ENCODE peak calls at places on chromosomes 3 and 15, in seven cellular contexts. E, C, A, Y, H, L and Q are unnamed samples.

GRCh38 chr15:75731248-75732100 is 18.8 kb upstream of the CSPG4 start:
- DNase-seq in H (peak; percentile 78), Y (no peak), E (no peak), C (no peak), L (peak; percentile 32), A (peak; percentile 59), Q (no peak)

GRCh38 chr15:63109498-63110290 is 12.0 kb upstream of the LACTB start:
- DNase-seq in L (no peak), Y (no peak), C (no peak), H (no peak), A (no peak), E (no peak), Q (no peak)

GRCh38 chr3:127458698-127459097 is 131.8 kb downstream of the TPRA1 start:
- DNase-seq in H (peak; percentile 54), A (peak; percentile 91), Y (no peak), L (peak; percentile 39), C (peak; percentile 91), E (peak; percentile 11), Q (no peak)

GRCh38 chr3:138946554-138947302 is at the start of the genes FOXL2 and FOXL2NB:
- DNase-seq in L (peak; percentile 56), C (peak; percentile 57), E (no peak), H (peak; percentile 81), Y (no peak), A (peak; percentile 84), Q (no peak)

GRCh38 chr3:106703524-106703923 is 673.7 kb upstream of the CCDC54 start:
- DNase-seq in A (no peak), Y (no peak), E (no peak), C (no peak), H (no peak), L (no peak), Q (no peak)

GRCh38 chr15:60972866-60973265 is 256.2 kb downstream of the RORA start:
- DNase-seq in A (no peak), E (no peak), L (no peak), H (no peak), C (no peak), Y (peak; percentile 48), Q (no peak)

GRCh38 chr3:170355738-170356595 is 1.5 kb upstream of the SKIL start:
- DNase-seq in E (no peak), C (peak; percentile 4), L (no peak), Y (no peak), A (peak; percentile 62), H (peak; percentile 83), Q (no peak)

GRCh38 chr15:67080900-67081431 is 15.6 kb downstream of the SMAD3 start:
- DNase-seq in Y (no peak), C (no peak), H (peak; percentile 90), L (peak; percentile 83), A (no peak), E (peak; percentile 66), Q (no peak)

GRCh38 chr3:134486577-134487041 is 752 bp downstream of the CEP63 start:
- DNase-seq in H (no peak), A (peak; percentile 42), Y (no peak), L (no peak), E (peak; percentile 58), C (peak; percentile 36), Q (no peak)

GRCh38 chr3:3005345-3005744 is 104.8 kb downstream of the IL5RA start:
- DNase-seq in Y (no peak), H (no peak), C (no peak), L (no peak), E (no peak), A (no peak), Q (no peak)

GRCh38 chr3:42300013-42300412 is 34.0 kb upstream of the CCK start:
- DNase-seq in E (peak; percentile 39), L (no peak), Y (peak; percentile 1), C (peak; percentile 61), H (no peak), A (peak; percentile 69), Q (no peak)

GRCh38 chr3:94004301-94004910 is 24.0 kb downstream of the STX19 start:
- DNase-seq in H (no peak), L (no peak), Y (peak; percentile 53), C (no peak), E (peak; percentile 78), A (peak; percentile 61), Q (no peak)

GRCh38 chr3:130801473-130801872 is 54.8 kb upstream of the PIK3R4 start:
- DNase-seq in C (no peak), E (no peak), L (no peak), A (no peak), Y (no peak), H (no peak), Q (no peak)

DNA sequence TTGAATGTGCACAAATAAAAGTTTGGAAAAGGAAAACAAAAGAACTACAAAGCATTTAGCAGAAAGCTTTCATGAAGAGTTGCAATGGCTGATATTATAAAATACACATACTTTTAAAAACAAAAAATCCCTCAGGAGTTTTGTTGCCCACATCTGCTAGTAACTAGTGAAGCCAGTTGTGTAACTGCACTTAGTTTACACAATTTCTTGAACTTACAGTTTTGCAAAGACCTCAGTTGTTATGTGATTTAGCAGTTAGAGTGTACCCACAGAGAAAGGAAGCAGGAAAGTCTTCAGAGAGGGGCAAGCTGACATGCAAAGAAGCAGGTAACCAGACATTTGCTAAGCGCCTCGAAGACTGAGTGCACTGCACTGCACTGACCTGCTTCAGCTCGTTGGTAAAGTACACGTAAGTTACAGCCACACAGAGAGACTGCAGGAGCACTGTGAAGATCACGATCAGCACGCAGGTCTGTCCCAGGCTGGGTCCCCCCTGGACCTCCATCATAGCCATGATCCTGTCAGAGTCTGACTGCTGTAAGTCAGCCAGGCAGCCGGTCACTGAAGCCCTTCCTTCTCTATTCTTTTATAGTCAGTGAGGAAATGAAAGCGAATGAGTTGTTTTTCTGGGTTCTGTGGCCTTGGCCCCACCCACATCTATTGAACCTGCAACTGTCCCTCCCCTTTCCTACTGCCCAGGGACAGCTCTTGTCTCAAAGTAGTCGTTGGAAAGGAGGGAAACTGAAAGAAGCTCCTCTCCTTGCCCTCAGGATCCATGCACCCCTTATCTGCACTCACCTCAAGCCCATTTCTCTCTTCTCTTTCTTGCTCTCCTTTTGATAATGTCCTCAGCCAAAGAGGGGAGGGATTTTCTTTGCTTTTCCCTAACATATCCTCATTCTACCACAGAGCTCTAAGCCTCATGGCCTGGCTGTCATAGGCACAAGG is at the start of gene TNFSF10:
- DNase-seq in E (peak; percentile 93), H (peak; percentile 91), A (peak; percentile 58), Y (no peak), L (peak; percentile 66), C (no peak), Q (peak; percentile 23)
- H3K27ac ChIP-seq in E (peak within 1 kb of the TSS; percentile 81), H (peak within 1 kb of the TSS; percentile 87), A (no peak within 1 kb of the TSS), Y (peak within 1 kb of the TSS; percentile 21), L (peak within 1 kb of the TSS; percentile 61), C (no peak within 1 kb of the TSS), Q (peak within 1 kb of the TSS; percentile 80)

GRCh38 chr3:45716790-45717336 is 27.7 kb downstream of the SACM1L start:
- DNase-seq in H (no peak), E (no peak), L (no peak), A (no peak), Y (no peak), C (no peak), Q (no peak)

GRCh38 chr3:45706133-45706808 is 17.1 kb downstream of the SACM1L start:
- DNase-seq in Y (no peak), A (no peak), E (no peak), L (no peak), H (no peak), C (no peak), Q (no peak)

GRCh38 chr3:45715945-45716344 is 26.7 kb downstream of the SACM1L start:
- DNase-seq in Y (no peak), H (no peak), C (no peak), A (no peak), E (no peak), L (no peak), Q (no peak)

GRCh38 chr3:45712434-45713110 is 23.4 kb downstream of the SACM1L start:
- DNase-seq in C (no peak), E (no peak), A (no peak), H (no peak), L (no peak), Y (no peak), Q (no peak)

GRCh38 chr3:45711936-45712335 is 22.7 kb downstream of the SACM1L start:
- DNase-seq in E (no peak), C (no peak), A (no peak), H (no peak), L (no peak), Y (no peak), Q (no peak)
- H3K27ac ChIP-seq in E (no peak overlapping the region), C (no peak overlapping the region), A (peak overlapping the region; percentile 33), H (no peak overlapping the region), L (peak overlapping the region; percentile 53), Y (no peak overlapping the region), Q (no peak overlapping the region)

DNA sequence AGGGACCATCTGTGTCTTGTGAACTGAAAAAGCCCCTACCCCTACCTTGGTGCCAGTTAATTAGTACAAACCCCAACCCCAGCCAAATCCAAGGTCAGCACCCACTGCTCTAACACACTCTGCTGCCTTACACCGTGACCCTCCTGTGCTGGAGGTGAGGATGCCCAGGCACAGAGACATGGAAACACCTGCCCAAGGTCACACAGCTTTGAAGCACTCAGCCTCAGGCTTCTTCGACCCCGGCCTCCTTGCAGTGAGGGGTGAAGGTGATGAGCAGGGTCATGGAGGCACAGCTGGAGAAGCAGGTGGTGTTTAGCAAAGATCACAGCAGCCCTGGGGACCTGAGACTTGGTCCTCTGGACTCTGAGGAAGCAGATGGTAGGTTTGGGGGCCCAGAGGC is 39.0 kb upstream of the SLC6A6 start:
- DNase-seq in A (no peak), L (no peak), Y (no peak), E (no peak), H (no peak), C (no peak), Q (no peak)
- H3K27ac ChIP-seq in A (no peak overlapping the region), L (no peak overlapping the region), Y (no peak overlapping the region), E (no peak overlapping the region), H (no peak overlapping the region), C (no peak overlapping the region), Q (no peak overlapping the region)

GRCh38 chr15:23857028-23857641 is 170.0 kb upstream of the NDN start:
- DNase-seq in A (peak; percentile 91), Y (no peak), E (no peak), L (no peak), C (peak; percentile 56), H (no peak), Q (no peak)

GRCh38 chr15:23853291-23853690 is 166.2 kb upstream of the NDN start:
- DNase-seq in L (no peak), H (no peak), A (no peak), C (no peak), E (no peak), Y (no peak), Q (no peak)

GRCh38 chr15:23855260-23855659 is 168.2 kb upstream of the NDN start:
- DNase-seq in A (no peak), Y (no peak), E (no peak), H (no peak), C (no peak), L (no peak), Q (no peak)

GRCh38 chr15:23855947-23856346 is 168.8 kb upstream of the NDN start:
- DNase-seq in H (no peak), A (no peak), C (no peak), L (no peak), Y (no peak), E (no peak), Q (no peak)

DNA sequence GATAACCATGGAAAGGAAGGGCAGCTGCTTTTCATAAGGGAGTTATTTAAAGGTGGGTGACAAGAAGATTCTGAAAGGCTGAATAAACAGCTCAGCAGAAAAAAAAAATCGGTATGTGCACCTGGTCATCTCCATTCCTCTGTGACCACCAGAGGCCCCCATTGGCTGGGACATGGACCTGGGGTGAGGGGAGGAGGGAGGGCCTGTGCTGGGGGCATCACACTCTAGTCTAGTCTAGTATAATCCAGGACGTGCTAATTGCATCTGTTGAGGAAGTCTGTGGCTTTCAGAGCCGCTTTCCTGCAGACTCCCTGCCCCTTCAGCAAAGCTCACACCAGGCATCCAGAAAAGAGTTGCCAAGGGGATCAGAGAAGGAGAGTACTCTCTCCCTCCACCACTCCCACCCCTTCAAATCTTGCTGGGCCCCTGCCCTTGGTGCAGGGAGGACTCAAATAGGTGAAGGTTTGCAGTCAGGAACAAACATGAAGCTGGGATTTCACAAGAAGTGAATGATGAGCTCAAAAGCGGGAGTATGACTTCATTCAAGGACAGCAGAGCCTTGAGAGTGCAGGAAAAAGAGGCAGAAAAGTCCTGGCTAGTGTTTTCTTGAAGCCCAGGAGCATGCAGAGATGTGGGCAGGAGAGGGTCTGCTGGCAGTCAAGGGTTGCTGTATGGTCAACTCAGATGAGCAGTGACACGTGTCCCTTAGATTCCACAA is 167.6 kb upstream of the NDN start:
- DNase-seq in H (no peak), Y (no peak), E (no peak), C (no peak), A (peak; percentile 48), L (no peak), Q (no peak)
- H3K27ac ChIP-seq in H (no peak overlapping the region), Y (no peak overlapping the region), E (no peak overlapping the region), C (peak overlapping the region; percentile 40), A (no peak overlapping the region), L (no peak overlapping the region), Q (no peak overlapping the region)